ENCODE peak calls at places on chromosomes 4 and X, in five cellular contexts. G is GM12878, U is NT2/D1, P is HepG2, O is HEK293T. V is an unnamed sample.

GRCh38 chr4:10007772-10008171 is 13.5 kb downstream of the SLC2A9 start:
- DNase-seq in G (peak; percentile 53), U (no peak), P (no peak), O (no peak), V (no peak)

GRCh38 chr4:187608001-187608421 is 387.6 kb upstream of the ZFP42 start:
- DNase-seq in G (no peak), U (no peak), P (no peak), O (no peak), V (no peak)

GRCh38 chr4:108369035-108369655 is 200.4 kb upstream of the LEF1 start:
- DNase-seq in G (no peak), U (no peak), P (no peak), O (no peak), V (no peak)

GRCh38 chr4:60683357-60683756 is 516.8 kb upstream of the ADGRL3 start:
- DNase-seq in G (no peak), U (no peak), P (no peak), O (no peak), V (no peak)

GRCh38 chrX:15579778-15580747 is 20.7 kb downstream of the ACE2 start:
- DNase-seq in G (no peak), U (no peak), P (no peak), O (no peak), V (no peak)

GRCh38 chrX:13666836-13667235 is 13.9 kb downstream of the TCEANC start:
- DNase-seq in G (no peak), U (no peak), P (no peak), O (no peak), V (no peak)

GRCh38 chr4:167210166-167210565 is 24.1 kb downstream of the SPOCK3 start:
- DNase-seq in G (no peak), U (no peak), P (no peak), O (no peak), V (no peak)

GRCh38 chr4:19266566-19266965 is 985.1 kb upstream of the SLIT2 start:
- DNase-seq in G (no peak), U (peak; percentile 13), P (no peak), O (no peak), V (no peak)

GRCh38 chrX:25442501-25442900 is 426.7 kb upstream of the ARX start:
- DNase-seq in G (no peak), U (no peak), P (no peak), O (no peak), V (no peak)

GRCh38 chr4:68337522-68337921 is 12.4 kb downstream of the YTHDC1 start:
- DNase-seq in G (no peak), U (no peak), P (no peak), O (no peak), V (no peak)

GRCh38 chr4:42083816-42084215 is 68.6 kb downstream of the BEND4 start:
- DNase-seq in G (no peak), U (no peak), P (no peak), O (no peak), V (no peak)

GRCh38 chr4:138438608-138439007 is 196.5 kb upstream of the SLC7A11 start:
- DNase-seq in G (no peak), U (no peak), P (no peak), O (peak; percentile 25), V (no peak)

GRCh38 chrX:107710617-107711391 is 64.8 kb downstream of the TSC22D3 start:
- DNase-seq in G (peak; percentile 87), U (peak; percentile 50), P (peak; percentile 43), O (peak; percentile 59), V (no peak)

GRCh38 chr4:82097504-82097903 is 276.3 kb downstream of the HNRNPD start:
- DNase-seq in G (no peak), U (no peak), P (no peak), O (no peak), V (no peak)

GRCh38 chr4:4524364-4524763 is 17.5 kb downstream of the STX18 start:
- DNase-seq in G (peak; percentile 76), U (no peak), P (no peak), O (no peak), V (no peak)

GRCh38 chr4:149956678-149957077 is 121.6 kb upstream of the DCLK2 start:
- DNase-seq in G (no peak), U (no peak), P (no peak), O (no peak), V (no peak)

GRCh38 chr4:149964001-149964400 is 114.2 kb upstream of the DCLK2 start:
- DNase-seq in G (no peak), U (no peak), P (no peak), O (no peak), V (no peak)

GRCh38 chr4:149959391-149959790 is 118.9 kb upstream of the DCLK2 start:
- DNase-seq in G (no peak), U (no peak), P (no peak), O (no peak), V (no peak)

GRCh38 chr4:149961876-149962597 is 116.2 kb upstream of the DCLK2 start:
- DNase-seq in G (no peak), U (no peak), P (no peak), O (no peak), V (no peak)
- TF ChIP-seq SUZ12 in G (no peak), U (no peak), P (no peak), O (no peak), V (no peak)

DNA sequence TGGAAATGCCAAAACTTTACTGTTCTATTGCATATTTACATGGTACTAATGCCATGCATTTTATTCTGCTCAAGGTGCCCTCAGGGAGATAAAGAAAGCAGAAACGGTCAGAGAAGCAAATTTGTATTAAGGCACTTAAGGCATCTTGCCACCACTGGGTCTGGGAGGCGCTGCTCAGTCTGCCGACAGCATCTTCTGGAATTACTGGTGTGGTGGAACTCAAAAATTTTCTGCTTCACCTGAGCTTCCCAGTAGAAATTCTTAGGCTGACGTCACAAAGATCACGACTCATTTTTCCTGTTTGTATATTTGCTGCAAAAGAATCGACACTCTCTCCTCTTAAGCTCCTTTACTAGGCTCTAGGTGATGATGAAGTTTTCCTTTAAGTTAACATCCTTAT is 3.0 kb downstream of the RASSF6 start:
- DNase-seq in G (no peak), U (no peak), P (no peak), O (no peak), V (no peak)
- TF ChIP-seq SUZ12 in G (no peak), U (no peak), P (no peak), O (no peak), V (no peak)

GRCh38 chr4:3123201-3123671 is 48.8 kb downstream of the HTT start:
- DNase-seq in G (no peak), U (no peak), P (no peak), O (no peak), V (no peak)
- TF ChIP-seq SUZ12 in G (no peak), U (no peak), P (no peak), O (no peak), V (no peak)

GRCh38 chrX:69123481-69123880 is 41.8 kb downstream of the PJA1 start:
- DNase-seq in G (no peak), U (no peak), P (no peak), O (no peak), V (no peak)

GRCh38 chrX:69126642-69127041 is 38.6 kb downstream of the PJA1 start:
- DNase-seq in G (no peak), U (no peak), P (no peak), O (no peak), V (no peak)

GRCh38 chrX:69125094-69125493 is 40.2 kb downstream of the PJA1 start:
- DNase-seq in G (no peak), U (no peak), P (no peak), O (no peak), V (no peak)

GRCh38 chrX:69121321-69122000 is 43.8 kb downstream of the PJA1 start:
- DNase-seq in G (no peak), U (no peak), P (no peak), O (no peak), V (no peak)

DNA sequence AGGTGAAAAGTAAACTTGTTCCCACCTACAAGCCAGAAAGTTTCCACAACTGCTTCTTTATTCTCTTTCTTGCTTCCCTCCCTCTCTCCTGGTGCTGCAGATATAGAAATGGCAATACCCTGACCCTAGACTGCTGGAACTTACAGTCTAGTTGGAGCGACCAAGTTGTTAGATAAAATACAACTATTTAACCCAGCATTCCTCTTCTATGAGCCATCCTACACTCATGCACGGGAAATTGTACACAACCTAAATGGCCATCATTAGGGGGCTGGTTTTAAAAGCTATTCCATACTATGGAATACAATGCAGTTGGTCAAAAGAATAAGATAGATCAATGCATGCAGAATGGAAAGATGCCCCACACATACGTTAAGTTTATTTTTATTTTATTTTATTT is 41.1 kb downstream of the PJA1 start:
- DNase-seq in G (no peak), U (no peak), P (no peak), O (no peak), V (no peak)
- TF ChIP-seq SUZ12 in G (no peak), U (no peak), P (no peak), O (no peak), V (no peak)

GRCh38 chr4:995311-996026 is 2.3 kb upstream of the SLC26A1 start:
- DNase-seq in G (no peak), U (no peak), P (no peak), O (no peak), V (no peak)
- TF ChIP-seq SUZ12 in G (no peak), U (no peak), P (no peak), O (no peak), V (no peak)

V was measured in H1.